ENCODE peak calls at places on chromosomes 16 and 17, in four cellular contexts. V, I, R and P are unnamed samples.

GRCh38 chr16:2968738-2969544 is at the start of gene PAQR4:
- DNase-seq in V (peak; percentile 61), I (peak; percentile 90), R (peak; percentile 63), P (peak; percentile 94)

GRCh38 chr17:75767881-75768280 is 2.9 kb upstream of the GALK1 start:
- DNase-seq in R (no peak), V (no peak), I (no peak), P (no peak)

GRCh38 chr17:62064791-62065563 is at the start of gene MED13:
- DNase-seq in V (peak; percentile 24), R (peak; percentile 58), I (peak; percentile 32), P (peak; percentile 48)

GRCh38 chr17:68468785-68469184 is 11.5 kb upstream of the WIPI1 start:
- DNase-seq in V (no peak), I (no peak), R (no peak), P (no peak)

GRCh38 chr17:236641-237405 is 55.4 kb upstream of the DOC2B start:
- DNase-seq in R (no peak), V (no peak), I (no peak), P (peak; percentile 43)

GRCh38 chr17:37756060-37756459 is 11.2 kb upstream of the HNF1B start:
- DNase-seq in I (no peak), R (no peak), V (no peak), P (no peak)

GRCh38 chr16:6122401-6122800 is 1024.8 kb upstream of the EEF2KMT start:
- DNase-seq in I (no peak), V (no peak), R (no peak), P (no peak)

GRCh38 chr17:7204828-7205461 is 14.7 kb downstream of the DLG4 start:
- DNase-seq in V (peak; percentile 82), R (peak; percentile 94), I (peak; percentile 97), P (peak; percentile 81)

GRCh38 chr17:35740216-35740615 is 8.8 kb downstream of the RASL10B start:
- DNase-seq in V (no peak), R (no peak), I (no peak), P (no peak)

GRCh38 chr17:77184474-77184873 is 43.7 kb downstream of the SEC14L1 start:
- DNase-seq in V (no peak), I (no peak), R (no peak), P (no peak)

GRCh38 chr17:44069974-44070454 is 521 bp upstream of the G6PC3 start:
- DNase-seq in I (no peak), R (no peak), V (no peak), P (no peak)

GRCh38 chr16:67663151-67663876 is 2.6 kb downstream of the PARD6A start:
- DNase-seq in I (no peak), V (no peak), R (no peak), P (no peak)

GRCh38 chr17:1197379-1197778 is 17.6 kb upstream of the ABR start:
- DNase-seq in R (no peak), V (no peak), I (no peak), P (no peak)

GRCh38 chr17:1154704-1155103 is 25.1 kb downstream of the ABR start:
- DNase-seq in V (no peak), R (no peak), I (no peak), P (no peak)

GRCh38 chr17:4199818-4200402 is 56.9 kb downstream of the CYB5D2 start:
- DNase-seq in V (no peak), R (peak; percentile 14), I (peak; percentile 46), P (peak; percentile 37)

GRCh38 chr17:48997103-48997826 is at the start of gene IGF2BP1:
- DNase-seq in R (no peak), V (no peak), I (no peak), P (peak; percentile 80)

GRCh38 chr16:27633221-27633620 is 83.3 kb downstream of the KATNIP start:
- DNase-seq in I (no peak), V (no peak), R (no peak), P (no peak)

GRCh38 chr16:2842340-2843000 is 12.4 kb downstream of the ZG16B start:
- DNase-seq in R (peak; percentile 77), I (no peak), V (peak; percentile 74), P (no peak)

GRCh38 chr16:71421911-71422310 is 19.9 kb downstream of the TLE7 start:
- DNase-seq in I (no peak), R (no peak), V (no peak), P (peak; percentile 14)